ENCODE peak calls at places on chromosomes 5 and 9, in seven cellular contexts. M is fibroblast of mammary gland; K is fibroblast of the aortic adventitia; L is astrocyte of the cerebellum; V is WERI-Rb-1; P is PC-3; R is CD8-positive, alpha-beta T cell. Y is an unnamed sample.

GRCh38 chr5:10695055-10695649 is 65.9 kb downstream of the DAP start:
- DNase-seq in K (peak), M (peak), V (peak), R (peak), L (no peak), P (peak), Y (peak)

GRCh38 chr5:83632874-83633273 is 87.8 kb downstream of the HAPLN1 start:
- DNase-seq in K (peak), P (peak), V (no peak), R (no peak), L (peak), M (peak), Y (peak)

GRCh38 chr5:154103223-154103622 is 64.5 kb downstream of the MFAP3 start:
- DNase-seq in K (no peak), M (no peak), P (no peak), R (no peak), V (no peak), L (no peak), Y (no peak)

GRCh38 chr9:93086445-93087224 is 9.4 kb upstream of the CARD19 start:
- DNase-seq in R (no peak), L (no peak), M (no peak), K (no peak), V (no peak), P (no peak), Y (no peak)

GRCh38 chr9:133509179-133510083 is 15.3 kb downstream of the MYMK start:
- DNase-seq in P (peak), L (no peak), V (no peak), M (no peak), K (no peak), R (peak), Y (peak)

GRCh38 chr5:179263391-179264052 is 81.7 kb downstream of the ADAMTS2 start:
- DNase-seq in P (no peak), L (no peak), K (no peak), M (no peak), R (no peak), V (no peak), Y (no peak)

GRCh38 chr5:154714271-154714986 is 40.7 kb upstream of the LARP1 start:
- DNase-seq in V (no peak), M (no peak), P (peak), K (peak), L (no peak), R (no peak), Y (peak)

GRCh38 chr9:126412945-126413344 is 86.3 kb downstream of the MVB12B start:
- DNase-seq in M (no peak), R (no peak), P (no peak), V (no peak), K (no peak), L (no peak), Y (peak)

GRCh38 chr5:29993286-29993685 is 1200.2 kb upstream of the CDH6 start:
- DNase-seq in V (no peak), R (no peak), P (no peak), K (no peak), L (no peak), M (no peak), Y (no peak)

GRCh38 chr9:138028596-138028995 is 151.0 kb downstream of the CACNA1B start:
- DNase-seq in V (no peak), M (no peak), P (no peak), R (no peak), L (no peak), K (no peak), Y (no peak)

GRCh38 chr9:133572821-133573361 is 36.3 kb downstream of the FAM163B start:
- DNase-seq in K (peak), R (no peak), V (no peak), L (no peak), M (no peak), P (no peak), Y (peak)

GRCh38 chr5:151110122-151110681 is 29.4 kb upstream of the TNIP1 start:
- DNase-seq in P (no peak), L (no peak), K (no peak), M (no peak), V (no peak), R (no peak), Y (no peak)

GRCh38 chr9:98045234-98046160 is 11.0 kb upstream of the NANS start:
- DNase-seq in R (peak), M (peak), V (no peak), P (peak), K (peak), L (no peak), Y (no peak)

GRCh38 chr9:134585746-134586706 is 55.6 kb upstream of the COL5A1 start:
- DNase-seq in R (no peak), V (peak), K (peak), M (peak), L (no peak), P (peak), Y (peak)

GRCh38 chr5:55234171-55234700 is 828 bp upstream of the CCNO start:
- DNase-seq in K (peak), P (peak), V (peak), M (peak), L (peak), R (no peak), Y (peak)

GRCh38 chr5:116640236-116640635 is 65.6 kb upstream of the SEMA6A start:
- DNase-seq in P (no peak), K (no peak), R (no peak), V (no peak), M (no peak), L (no peak), Y (no peak)

GRCh38 chr5:116632890-116633289 is 58.3 kb upstream of the SEMA6A start:
- DNase-seq in L (no peak), V (no peak), K (no peak), R (no peak), M (no peak), P (peak), Y (no peak)

DNA sequence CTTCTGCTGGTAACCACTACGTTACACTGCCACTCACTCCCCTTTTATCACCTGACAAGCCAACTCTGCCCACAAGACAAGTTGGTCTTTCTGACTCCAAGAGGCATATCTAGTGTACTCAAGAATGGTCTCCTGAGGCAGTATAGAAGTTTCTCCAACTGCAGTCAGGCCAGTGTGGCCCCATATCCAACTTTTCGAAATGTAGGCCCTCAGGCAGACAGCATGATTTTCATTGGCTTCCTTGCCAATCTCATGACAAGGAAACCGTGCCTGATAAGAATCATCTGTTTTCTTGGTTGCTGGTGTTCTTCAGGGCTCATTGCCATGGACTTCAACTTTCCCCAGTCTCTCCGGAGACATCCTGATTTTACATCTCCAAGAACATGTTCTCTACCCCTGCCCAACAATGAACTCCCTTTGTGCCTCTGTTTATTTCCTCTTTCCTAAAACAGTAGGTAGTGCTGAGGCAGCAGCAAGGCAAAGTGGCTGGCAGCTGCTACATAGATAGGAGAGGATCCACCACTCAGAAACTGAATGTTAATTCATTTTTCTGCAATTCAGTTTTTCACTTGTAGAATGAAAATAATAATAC is 62.6 kb upstream of the SEMA6A start:
- DNase-seq in V (no peak), K (no peak), M (no peak), R (no peak), L (no peak), P (no peak), Y (no peak)
- TF ChIP-seq CTCF in V (no peak), K (no peak), M (no peak), R (no peak), L (no peak), P (no peak), Y (no peak)

DNA sequence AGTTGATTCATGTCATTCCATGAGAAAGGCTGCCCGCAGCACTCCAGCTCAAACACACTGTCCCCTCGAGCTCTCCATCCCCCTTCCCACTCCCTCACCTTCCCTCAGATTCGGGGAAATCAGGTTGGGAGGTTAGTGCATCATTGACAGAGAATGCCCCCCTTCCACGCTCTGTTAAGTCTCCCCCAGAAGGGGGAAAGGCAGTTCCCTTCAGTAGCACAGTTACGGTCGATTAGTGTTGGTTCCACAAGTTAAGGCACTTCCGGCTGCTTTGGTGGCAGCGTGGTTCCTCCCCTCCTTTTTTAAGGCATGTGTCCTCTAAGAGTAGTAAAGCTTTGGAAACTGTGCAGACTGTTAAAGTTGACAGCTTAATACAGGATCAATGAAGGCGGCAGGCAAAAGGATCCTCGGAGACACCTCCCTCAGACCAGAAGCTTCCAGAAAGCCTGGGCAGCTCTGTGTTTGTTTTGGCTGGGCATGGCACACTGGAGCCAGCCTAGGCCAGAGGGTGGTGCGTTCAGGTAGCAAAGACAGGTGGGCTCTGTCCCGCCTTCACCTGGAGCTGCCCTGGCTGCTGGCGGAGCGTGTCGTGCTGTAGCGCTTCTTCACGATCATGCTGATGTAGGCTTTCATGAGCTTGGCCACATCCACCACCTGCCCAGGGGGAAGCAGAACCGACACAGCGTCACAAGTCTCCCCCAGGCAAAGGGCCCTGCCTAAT is 49.5 kb upstream of the RETREG1 start:
- DNase-seq in R (no peak), V (no peak), L (no peak), K (no peak), M (no peak), P (no peak), Y (no peak)
- H3K4me3 ChIP-seq in R (no peak), V (no peak), L (no peak), K (no peak), M (no peak), P (no peak), Y (no peak)

GRCh38 chr9:94680020-94680419 is 40.7 kb upstream of the FBP1 start:
- DNase-seq in V (no peak), M (no peak), L (no peak), K (no peak), P (no peak), R (no peak), Y (no peak)

GRCh38 chr9:94680621-94681020 is 41.3 kb upstream of the FBP1 start:
- DNase-seq in M (no peak), V (no peak), P (no peak), L (no peak), K (no peak), R (no peak), Y (no peak)

GRCh38 chr9:94676446-94677148 is 37.3 kb upstream of the FBP1 start:
- DNase-seq in L (no peak), P (no peak), R (no peak), K (no peak), M (no peak), V (no peak), Y (no peak)

GRCh38 chr9:94685359-94685758 is 41.1 kb upstream of the AOPEP start:
- DNase-seq in R (no peak), K (no peak), V (no peak), M (no peak), P (no peak), L (no peak), Y (no peak)

DNA sequence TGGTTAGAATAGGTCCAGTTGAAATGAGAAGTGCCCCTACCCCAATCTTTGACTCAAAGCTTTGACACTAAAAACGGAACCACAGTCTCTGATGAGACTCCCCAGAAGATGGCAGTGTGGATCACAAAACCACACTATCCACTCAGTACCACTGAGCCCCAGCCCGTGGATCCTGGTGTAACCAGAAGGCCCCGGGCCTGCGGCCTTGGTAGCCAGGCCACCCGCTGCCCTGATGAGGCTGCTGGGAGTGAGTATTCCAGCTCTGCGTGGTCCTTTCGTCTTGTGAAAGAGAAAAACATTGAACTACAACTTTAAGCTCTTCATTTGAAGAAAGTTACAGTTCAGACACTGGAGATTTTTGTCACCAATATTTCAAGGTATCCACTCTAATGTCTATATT is 42.2 kb upstream of the FBP1 start:
- DNase-seq in K (peak), P (peak), R (peak), M (peak), L (peak), V (peak), Y (peak)
- TF ChIP-seq CTCF in K (peak), P (peak), R (peak), M (peak), L (peak), V (peak), Y (peak)

GRCh38 chr9:132411091-132411508 is 1.1 kb downstream of the CFAP77 start:
- DNase-seq in P (peak), V (peak), K (peak), R (peak), L (no peak), M (peak), Y (peak)

GRCh38 chr9:132408521-132408920 is 1.5 kb upstream of the CFAP77 start:
- DNase-seq in M (no peak), R (no peak), P (no peak), L (no peak), V (no peak), K (no peak), Y (no peak)

GRCh38 chr9:132412089-132412488 is 2.1 kb downstream of the CFAP77 start:
- DNase-seq in V (peak), R (peak), K (no peak), M (peak), P (peak), L (no peak), Y (no peak)

GRCh38 chr9:132409828-132410528 is at the start of gene CFAP77:
- DNase-seq in P (peak), L (no peak), M (peak), V (peak), R (peak), K (peak), Y (peak)

DNA sequence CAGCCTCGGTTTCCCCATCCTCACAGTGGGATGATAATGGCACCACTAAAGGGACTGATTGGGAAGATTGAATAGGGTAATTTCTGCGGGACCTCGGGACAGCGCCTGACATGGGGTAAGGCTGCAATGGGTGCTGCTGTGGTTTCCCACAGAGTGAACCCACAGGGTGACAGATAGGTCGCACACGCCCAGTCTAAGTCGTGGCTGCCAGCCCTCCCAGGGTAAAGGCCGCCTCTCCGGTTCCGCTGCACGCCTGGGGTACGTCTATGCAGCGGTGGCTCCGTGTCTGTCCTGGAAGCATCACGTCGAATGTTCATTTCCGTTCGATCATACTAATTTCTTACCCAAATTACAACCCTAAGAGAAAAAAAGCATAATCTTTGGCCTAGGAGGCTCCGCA is 631 bp downstream of the CFAP77 start:
- DNase-seq in V (no peak), M (no peak), R (peak), P (no peak), L (no peak), K (no peak), Y (no peak)
- H3K4me3 ChIP-seq in V (peak), M (no peak), R (peak), P (peak), L (peak), K (peak), Y (peak)